ENCODE peak calls at places on chromosomes 7 and 10, in seven cellular contexts. T, I, A, K, Q, G and V are unnamed samples.

GRCh38 chr10:50987934-50988333 is 86.4 kb upstream of the PRKG1 start:
- DNase-seq in T (no peak), I (no peak), A (no peak), K (no peak), Q (no peak), G (no peak), V (no peak)

GRCh38 chr7:149404830-149405229 is 56.0 kb downstream of the ZNF777 start:
- DNase-seq in T (no peak), I (no peak), A (no peak), K (no peak), Q (no peak), G (no peak), V (no peak)

GRCh38 chr7:27170936-27171635 is 3.0 kb downstream of the HOXA10 start:
- DNase-seq in T (no peak), I (no peak), A (no peak), K (no peak), Q (peak), G (peak), V (no peak)

GRCh38 chr7:2231992-2232765 is 566 bp downstream of the MAD1L1 start:
- DNase-seq in T (peak), I (no peak), A (peak), K (no peak), Q (peak), G (peak), V (peak)

GRCh38 chr7:101159696-101160674 is 5.4 kb downstream of the VGF start:
- DNase-seq in T (no peak), I (no peak), A (peak), K (no peak), Q (no peak), G (no peak), V (no peak)

GRCh38 chr7:42930889-42931288 is 1.1 kb downstream of the PSMA2 start:
- DNase-seq in T (no peak), I (no peak), A (no peak), K (no peak), Q (no peak), G (no peak), V (no peak)

GRCh38 chr10:7438196-7438986 is 27.6 kb upstream of the SFMBT2 start:
- DNase-seq in T (no peak), I (no peak), A (peak), K (no peak), Q (no peak), G (no peak), V (no peak)

GRCh38 chr7:46198691-46199090 is 277.6 kb upstream of the IGFBP3 start:
- DNase-seq in T (no peak), I (no peak), A (no peak), K (no peak), Q (no peak), G (no peak), V (no peak)

GRCh38 chr7:76505168-76506080 is 4.9 kb upstream of the UPK3B start:
- DNase-seq in T (peak), I (no peak), A (peak), K (no peak), Q (no peak), G (no peak), V (no peak)

GRCh38 chr7:4650471-4651047 is 31.5 kb upstream of the FOXK1 start:
- DNase-seq in T (no peak), I (no peak), A (no peak), K (no peak), Q (peak), G (peak), V (no peak)

GRCh38 chr10:96714031-96714590 is 6.2 kb downstream of the PIK3AP1 start:
- DNase-seq in T (no peak), I (no peak), A (no peak), K (no peak), Q (no peak), G (no peak), V (no peak)

GRCh38 chr7:150374472-150374871 is 4.7 kb upstream of the ZNF775 start:
- DNase-seq in T (no peak), I (no peak), A (no peak), K (no peak), Q (no peak), G (no peak), V (no peak)

GRCh38 chr7:101538596-101539459 is 90.3 kb downstream of the MYL10 start:
- DNase-seq in T (peak), I (peak), A (peak), K (no peak), Q (peak), G (peak), V (peak)

GRCh38 chr7:28160551-28160991 is 20.0 kb downstream of the JAZF1 start:
- DNase-seq in T (no peak), I (no peak), A (no peak), K (no peak), Q (no peak), G (no peak), V (no peak)

GRCh38 chr10:114517681-114518250 is 113.5 kb upstream of the AFAP1L2 start:
- DNase-seq in T (no peak), I (no peak), A (no peak), K (no peak), Q (no peak), G (no peak), V (no peak)

GRCh38 chr7:5824297-5824610 is 42.8 kb upstream of the RNF216 start:
- DNase-seq in T (no peak), I (no peak), A (no peak), K (no peak), Q (no peak), G (no peak), V (no peak)

GRCh38 chr7:96114190-96114589 is 207.7 kb downstream of the SLC25A13 start:
- DNase-seq in T (no peak), I (no peak), A (no peak), K (no peak), Q (no peak), G (no peak), V (no peak)

GRCh38 chr7:70156052-70156451 is 557.8 kb downstream of the AUTS2 start:
- DNase-seq in T (no peak), I (no peak), A (no peak), K (no peak), Q (no peak), G (no peak), V (no peak)

GRCh38 chr10:112448903-112449302 is 1.9 kb downstream of the VTI1A start:
- DNase-seq in T (no peak), I (no peak), A (no peak), K (no peak), Q (no peak), G (no peak), V (no peak)

GRCh38 chr7:53811555-53812079 is 730.6 kb upstream of the VSTM2A start:
- DNase-seq in T (peak), I (no peak), A (no peak), K (no peak), Q (no peak), G (no peak), V (no peak)

GRCh38 chr10:27819781-27820531 is 74.3 kb upstream of the MKX start:
- DNase-seq in T (no peak), I (no peak), A (no peak), K (no peak), Q (peak), G (no peak), V (no peak)

GRCh38 chr7:44100458-44101303 is 3.5 kb upstream of the AEBP1 start:
- DNase-seq in T (no peak), I (no peak), A (peak), K (no peak), Q (no peak), G (no peak), V (no peak)

GRCh38 chr7:124922200-124922599 is 7.4 kb downstream of the POT1 start:
- DNase-seq in T (no peak), I (no peak), A (no peak), K (no peak), Q (no peak), G (no peak), V (no peak)

GRCh38 chr7:95397381-95397780 is 1.2 kb upstream of the PON3 start:
- DNase-seq in T (no peak), I (no peak), A (no peak), K (no peak), Q (no peak), G (no peak), V (no peak)

GRCh38 chr10:114022292-114022691 is 21.4 kb upstream of the ADRB1 start:
- DNase-seq in T (no peak), I (no peak), A (no peak), K (no peak), Q (no peak), G (no peak), V (no peak)

GRCh38 chr10:1504286-1504685 is 233.0 kb downstream of the ADARB2 start:
- DNase-seq in T (no peak), I (no peak), A (no peak), K (no peak), Q (no peak), G (no peak), V (no peak)

GRCh38 chr7:117238937-117239336 is 83.9 kb downstream of the WNT2 start:
- DNase-seq in T (no peak), I (no peak), A (no peak), K (no peak), Q (no peak), G (no peak), V (no peak)

GRCh38 chr10:119715628-119716505 is 10.0 kb upstream of the INPP5F start:
- DNase-seq in T (no peak), I (no peak), A (peak), K (no peak), Q (peak), G (no peak), V (no peak)

GRCh38 chr10:119713744-119714483 is 11.9 kb upstream of the INPP5F start:
- DNase-seq in T (no peak), I (no peak), A (peak), K (no peak), Q (no peak), G (no peak), V (no peak)

GRCh38 chr10:119714484-119714816 is 11.4 kb upstream of the INPP5F start:
- DNase-seq in T (no peak), I (no peak), A (no peak), K (no peak), Q (no peak), G (no peak), V (no peak)
- TF ChIP-seq TAF1 in T (no peak), I (no peak), A (no peak), K (no peak), Q (no peak), G (no peak), V (no peak)

GRCh38 chr7:137977173-137977572 is 24.7 kb downstream of the CREB3L2 start:
- DNase-seq in T (no peak), I (no peak), A (no peak), K (no peak), Q (no peak), G (no peak), V (no peak)
- TF ChIP-seq POLR2AphosphoS5 in T (no peak), I (no peak), A (no peak), K (no peak), Q (no peak), G (no peak), V (no peak)

GRCh38 chr7:21076054-21076453 is 289.4 kb upstream of the SP8 start:
- DNase-seq in T (no peak), I (no peak), A (no peak), K (no peak), Q (peak), G (no peak), V (no peak)

GRCh38 chr7:21071570-21071969 is 284.9 kb upstream of the SP8 start:
- DNase-seq in T (no peak), I (no peak), A (no peak), K (no peak), Q (no peak), G (no peak), V (no peak)

GRCh38 chr7:21077602-21078001 is 290.9 kb upstream of the SP8 start:
- DNase-seq in T (no peak), I (no peak), A (no peak), K (no peak), Q (no peak), G (no peak), V (no peak)

GRCh38 chr7:21076579-21076978 is 289.9 kb upstream of the SP8 start:
- DNase-seq in T (no peak), I (no peak), A (no peak), K (no peak), Q (no peak), G (no peak), V (no peak)
- TF ChIP-seq TAF1 in T (no peak), I (no peak), A (no peak), K (no peak), Q (no peak), G (no peak), V (no peak)

DNA sequence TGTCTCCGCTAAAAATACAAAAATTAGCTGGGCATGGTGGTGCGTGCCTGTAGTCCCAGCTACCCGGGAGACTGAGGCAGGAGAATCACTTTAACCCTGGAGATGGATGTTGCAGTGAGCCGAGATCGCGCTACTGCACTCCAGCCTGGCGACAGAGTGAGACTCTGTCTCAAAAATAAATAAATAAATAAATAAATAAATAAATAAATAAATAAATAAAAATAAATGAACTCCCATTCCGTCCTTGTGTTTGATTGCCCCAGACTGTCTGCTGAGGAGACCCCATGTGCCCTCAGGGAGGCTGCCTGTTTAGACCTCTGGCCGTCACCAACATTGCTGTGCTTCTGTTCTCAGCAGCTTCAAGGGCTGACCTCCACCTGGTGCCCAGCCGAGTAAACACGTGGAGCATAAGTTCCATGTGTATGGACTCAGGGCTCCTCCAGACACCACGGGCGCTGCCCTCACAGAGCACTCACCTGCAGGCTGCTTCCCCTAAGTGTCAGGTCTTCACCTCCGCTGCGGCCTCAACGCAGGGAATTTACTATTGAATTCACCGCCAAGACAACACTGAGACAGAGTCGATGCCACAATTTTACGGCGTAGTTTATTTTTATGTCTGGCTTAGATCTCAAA is 32.0 kb downstream of the VOPP1 start:
- DNase-seq in T (no peak), I (no peak), A (no peak), K (no peak), Q (no peak), G (no peak), V (no peak)
- TF ChIP-seq POLR2AphosphoS5 in T (no peak), I (no peak), A (no peak), K (no peak), Q (no peak), G (no peak), V (no peak)

GRCh38 chr10:102404361-102405107 is 9.0 kb downstream of the NFKB2 start:
- DNase-seq in T (no peak), I (no peak), A (no peak), K (no peak), Q (no peak), G (no peak), V (no peak)
- TF ChIP-seq TAF1 in T (no peak), I (no peak), A (no peak), K (no peak), Q (no peak), G (no peak), V (no peak)

GRCh38 chr10:88979603-88980002 is 11.0 kb upstream of the FAS start:
- DNase-seq in T (no peak), I (no peak), A (no peak), K (no peak), Q (no peak), G (no peak), V (no peak)

GRCh38 chr10:88980836-88981235 is 9.8 kb upstream of the FAS start:
- DNase-seq in T (no peak), I (no peak), A (no peak), K (no peak), Q (no peak), G (no peak), V (no peak)

GRCh38 chr10:88980247-88980646 is 10.4 kb upstream of the FAS start:
- DNase-seq in T (no peak), I (no peak), A (no peak), K (no peak), Q (no peak), G (no peak), V (no peak)

GRCh38 chr10:88978463-88978862 is 12.1 kb upstream of the FAS start:
- DNase-seq in T (no peak), I (no peak), A (no peak), K (no peak), Q (no peak), G (no peak), V (no peak)

GRCh38 chr10:88979153-88979562 is 11.4 kb upstream of the FAS start:
- DNase-seq in T (no peak), I (no peak), A (no peak), K (no peak), Q (no peak), G (no peak), V (no peak)
- TF ChIP-seq POLR2AphosphoS5 in T (no peak), I (no peak), A (peak), K (no peak), Q (no peak), G (no peak), V (no peak)